ENCODE peak calls at places on chromosome 18, in four cellular contexts. One of them, this sample, is unnamed.

GRCh38 chr18:51753365-51754057 is 556.0 kb upstream of the MEX3C start:
- DNase-seq in breast epithelium: no peak
- DNase-seq in body of pancreas: no peak
- DNase-seq in A549: no peak
- DNase-seq in this sample: no peak

GRCh38 chr18:62637807-62638687 is 77.3 kb upstream of the PHLPP1 start:
- DNase-seq in A549: peak
- DNase-seq in breast epithelium: no peak
- DNase-seq in body of pancreas: peak
- DNase-seq in this sample: no peak

GRCh38 chr18:30634249-30634648 is 408.3 kb downstream of the DSC3 start:
- DNase-seq in A549: no peak
- DNase-seq in breast epithelium: no peak
- DNase-seq in body of pancreas: no peak
- DNase-seq in this sample: no peak

GRCh38 chr18:73461780-73462059 is 593.9 kb upstream of the NETO1 start:
- DNase-seq in breast epithelium: no peak
- DNase-seq in body of pancreas: no peak
- DNase-seq in A549: no peak
- DNase-seq in this sample: no peak

GRCh38 chr18:48735856-48736255 is 197.0 kb downstream of the CTIF start:
- DNase-seq in breast epithelium: no peak
- DNase-seq in A549: no peak
- DNase-seq in body of pancreas: no peak
- DNase-seq in this sample: no peak

GRCh38 chr18:79486356-79487197 is 90.8 kb downstream of the NFATC1 start:
- DNase-seq in A549: no peak
- DNase-seq in breast epithelium: no peak
- DNase-seq in body of pancreas: no peak
- DNase-seq in this sample: no peak

GRCh38 chr18:50030146-50030545 is 164.8 kb downstream of the MYO5B start:
- DNase-seq in A549: no peak
- DNase-seq in breast epithelium: no peak
- DNase-seq in body of pancreas: no peak
- DNase-seq in this sample: no peak

GRCh38 chr18:24185805-24186204 is 46.9 kb downstream of the CABYR start:
- DNase-seq in body of pancreas: no peak
- DNase-seq in breast epithelium: no peak
- DNase-seq in A549: no peak
- DNase-seq in this sample: no peak

GRCh38 chr18:63402246-63403164 is 19.8 kb downstream of the VPS4B start:
- DNase-seq in breast epithelium: no peak
- DNase-seq in body of pancreas: no peak
- DNase-seq in A549: no peak
- DNase-seq in this sample: no peak

GRCh38 chr18:44915661-44916060 is 235.0 kb downstream of the SETBP1 start:
- DNase-seq in breast epithelium: no peak
- DNase-seq in body of pancreas: no peak
- DNase-seq in A549: no peak
- DNase-seq in this sample: no peak

GRCh38 chr18:71673954-71674353 is 870.2 kb downstream of the CBLN2 start:
- DNase-seq in breast epithelium: no peak
- DNase-seq in body of pancreas: no peak
- DNase-seq in A549: no peak
- DNase-seq in this sample: no peak

GRCh38 chr18:75811156-75811555 is 383.7 kb upstream of the SMIM21 start:
- DNase-seq in A549: no peak
- DNase-seq in breast epithelium: no peak
- DNase-seq in body of pancreas: no peak
- DNase-seq in this sample: no peak

GRCh38 chr18:32530947-32531651 is 60.4 kb upstream of the GAREM1 start:
- DNase-seq in body of pancreas: no peak
- DNase-seq in breast epithelium: no peak
- DNase-seq in A549: peak
- DNase-seq in this sample: peak

GRCh38 chr18:50879302-50880107 is 587 bp downstream of the ME2 start:
- DNase-seq in A549: peak
- DNase-seq in breast epithelium: no peak
- DNase-seq in body of pancreas: peak
- DNase-seq in this sample: peak

GRCh38 chr18:62505669-62506494 is 16.9 kb upstream of the ZCCHC2 start:
- DNase-seq in A549: no peak
- DNase-seq in breast epithelium: no peak
- DNase-seq in body of pancreas: no peak
- DNase-seq in this sample: no peak

GRCh38 chr18:60047556-60047955 is 147.8 kb downstream of the PMAIP1 start:
- DNase-seq in A549: no peak
- DNase-seq in breast epithelium: no peak
- DNase-seq in body of pancreas: no peak
- DNase-seq in this sample: no peak

GRCh38 chr18:56393870-56394269 is 244.5 kb downstream of the TXNL1 start:
- DNase-seq in breast epithelium: no peak
- DNase-seq in body of pancreas: no peak
- DNase-seq in A549: no peak
- DNase-seq in this sample: no peak

GRCh38 chr18:6557470-6558245 is 142.9 kb upstream of the L3MBTL4 start:
- DNase-seq in body of pancreas: no peak
- DNase-seq in breast epithelium: no peak
- DNase-seq in A549: no peak
- DNase-seq in this sample: no peak

GRCh38 chr18:29218101-29218500 is 1041.2 kb upstream of the CDH2 start:
- DNase-seq in A549: no peak
- DNase-seq in breast epithelium: no peak
- DNase-seq in body of pancreas: no peak
- DNase-seq in this sample: no peak

GRCh38 chr18:44130365-44130942 is 550.2 kb upstream of the SETBP1 start:
- DNase-seq in body of pancreas: peak
- DNase-seq in breast epithelium: no peak
- DNase-seq in A549: peak
- DNase-seq in this sample: peak

GRCh38 chr18:42105382-42105781 is 150.3 kb downstream of the PIK3C3 start:
- DNase-seq in body of pancreas: no peak
- DNase-seq in breast epithelium: no peak
- DNase-seq in A549: no peak
- DNase-seq in this sample: no peak

GRCh38 chr18:80023173-80023572 is 11.1 kb upstream of the RBFA start:
- DNase-seq in A549: peak
- DNase-seq in body of pancreas: no peak
- DNase-seq in breast epithelium: no peak
- DNase-seq in this sample: no peak

GRCh38 chr18:26543368-26543767 is 5.0 kb downstream of the KCTD1 start:
- DNase-seq in breast epithelium: no peak
- DNase-seq in A549: no peak
- DNase-seq in body of pancreas: peak
- DNase-seq in this sample: no peak

GRCh38 chr18:47149457-47150028 is 757 bp downstream of the HDHD2 start:
- DNase-seq in breast epithelium: no peak
- DNase-seq in body of pancreas: no peak
- DNase-seq in A549: peak
- DNase-seq in this sample: no peak

GRCh38 chr18:9647496-9648323 is 33.4 kb upstream of the PPP4R1 start:
- DNase-seq in body of pancreas: no peak
- DNase-seq in A549: peak
- DNase-seq in breast epithelium: no peak
- DNase-seq in this sample: no peak
- H3K27ac ChIP-seq in body of pancreas: no peak
- H3K27ac ChIP-seq in A549: peak
- H3K27ac ChIP-seq in breast epithelium: no peak
- H3K27ac ChIP-seq in this sample: no peak

GRCh38 chr18:35041752-35042379 is 653 bp downstream of the MAPRE2 start:
- DNase-seq in A549: no peak
- DNase-seq in breast epithelium: no peak
- DNase-seq in body of pancreas: no peak
- DNase-seq in this sample: no peak

GRCh38 chr18:35040638-35040987 is 600 bp upstream of the MAPRE2 start:
- DNase-seq in breast epithelium: no peak
- DNase-seq in body of pancreas: no peak
- DNase-seq in A549: no peak
- DNase-seq in this sample: no peak

GRCh38 chr18:35043207-35043606 is 2.0 kb downstream of the MAPRE2 start:
- DNase-seq in breast epithelium: no peak
- DNase-seq in A549: no peak
- DNase-seq in body of pancreas: no peak
- DNase-seq in this sample: no peak

GRCh38 chr18:35040988-35041751 is at the start of gene MAPRE2:
- DNase-seq in breast epithelium: peak
- DNase-seq in A549: peak
- DNase-seq in body of pancreas: peak
- DNase-seq in this sample: peak

GRCh38 chr18:35042389-35043066 is 1.3 kb downstream of the MAPRE2 start:
- DNase-seq in body of pancreas: no peak
- DNase-seq in breast epithelium: no peak
- DNase-seq in A549: no peak
- DNase-seq in this sample: no peak
- TF ChIP-seq POLR2A in body of pancreas: no peak
- TF ChIP-seq POLR2A in breast epithelium: no peak
- TF ChIP-seq POLR2A in A549: no peak
- TF ChIP-seq POLR2A in this sample: no peak

GRCh38 chr18:25463726-25464125 is 111.8 kb upstream of the ZNF521 start:
- DNase-seq in body of pancreas: no peak
- DNase-seq in A549: no peak
- DNase-seq in breast epithelium: no peak
- DNase-seq in this sample: no peak
- H3K27ac ChIP-seq in body of pancreas: no peak
- H3K27ac ChIP-seq in A549: no peak
- H3K27ac ChIP-seq in breast epithelium: no peak
- H3K27ac ChIP-seq in this sample: no peak

DNA sequence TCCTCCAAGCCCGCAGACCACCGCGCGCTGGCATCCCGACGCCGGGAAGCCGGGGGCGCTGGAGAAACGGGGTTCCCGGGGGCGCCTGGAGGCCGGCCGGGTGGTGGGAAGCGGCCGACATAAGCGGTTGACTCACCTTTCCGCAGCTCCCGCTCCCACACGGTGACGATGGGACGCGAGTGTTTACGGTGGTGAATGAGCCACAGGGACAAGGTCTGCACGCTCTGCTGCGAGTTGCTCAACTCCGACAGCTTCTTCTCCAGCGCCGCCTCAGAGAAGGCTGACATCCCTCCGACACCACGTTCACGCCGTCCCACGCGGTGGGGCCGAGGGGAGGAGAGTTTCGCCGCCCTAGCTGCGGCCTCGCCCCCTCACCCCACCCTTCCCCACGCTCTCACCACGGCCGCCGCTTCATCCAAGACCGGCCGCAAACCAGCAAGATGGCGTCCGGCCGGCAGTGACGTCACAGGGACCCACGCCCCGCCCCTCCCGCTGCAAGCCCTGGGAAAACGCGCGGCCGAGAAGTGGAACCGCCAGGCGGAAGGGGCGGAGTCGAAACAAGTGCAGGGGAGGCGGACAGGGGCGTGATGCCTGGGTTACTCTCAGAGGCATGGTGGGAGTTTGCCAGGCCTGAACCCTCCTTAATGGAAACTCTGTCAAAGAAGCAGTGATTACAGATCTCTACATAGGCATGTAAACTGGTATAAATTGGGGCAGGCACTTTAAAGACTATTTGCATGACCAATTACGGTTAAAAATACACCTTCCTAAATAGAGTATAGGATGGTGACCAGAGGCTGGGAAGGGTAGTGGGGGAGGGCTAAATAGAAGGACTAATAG is at the start of gene RPRD1A:
- DNase-seq in A549: peak
- DNase-seq in breast epithelium: peak
- DNase-seq in body of pancreas: peak
- DNase-seq in this sample: peak
- TF ChIP-seq POLR2A in A549: peak
- TF ChIP-seq POLR2A in breast epithelium: peak
- TF ChIP-seq POLR2A in body of pancreas: peak
- TF ChIP-seq POLR2A in this sample: peak

DNA sequence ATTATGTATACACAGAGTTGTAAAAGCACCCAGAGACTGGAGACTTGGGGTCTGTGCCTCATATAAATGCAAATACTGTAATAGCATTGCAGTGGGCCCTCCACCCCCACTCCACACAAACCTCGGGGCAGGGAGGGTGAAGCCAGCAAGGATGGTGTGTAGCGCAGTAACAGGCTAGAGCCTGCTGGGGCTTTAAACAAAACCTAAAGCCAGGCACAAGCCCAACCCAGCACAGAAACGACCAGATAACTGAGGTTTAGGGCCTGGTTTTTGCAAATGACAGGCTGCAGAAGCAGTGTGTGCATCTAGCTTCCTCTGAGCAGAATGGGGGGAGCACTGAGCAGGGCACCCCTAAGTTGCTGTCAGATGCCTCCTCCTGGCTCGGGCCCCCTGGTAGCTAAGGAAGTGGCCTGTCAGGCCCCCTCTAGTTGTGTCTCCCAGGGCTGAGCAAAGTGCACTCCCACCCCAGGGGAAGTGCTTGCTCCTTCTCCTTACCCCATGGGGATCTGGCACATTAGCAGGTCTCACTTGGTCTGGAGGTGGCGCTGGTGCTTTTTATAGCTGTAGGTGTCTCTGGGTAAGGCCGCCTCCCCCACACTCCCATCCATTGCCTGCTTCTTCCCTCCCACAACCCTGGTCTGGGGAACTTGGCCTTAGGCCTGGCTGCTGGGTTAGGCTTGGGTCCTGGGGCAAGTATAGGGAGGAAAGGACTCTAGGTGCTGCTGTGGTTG is 135.1 kb downstream of the CELF4 start:
- DNase-seq in body of pancreas: no peak
- DNase-seq in breast epithelium: no peak
- DNase-seq in A549: peak
- DNase-seq in this sample: no peak
- H3K27ac ChIP-seq in body of pancreas: no peak
- H3K27ac ChIP-seq in breast epithelium: no peak
- H3K27ac ChIP-seq in A549: no peak
- H3K27ac ChIP-seq in this sample: no peak

DNA sequence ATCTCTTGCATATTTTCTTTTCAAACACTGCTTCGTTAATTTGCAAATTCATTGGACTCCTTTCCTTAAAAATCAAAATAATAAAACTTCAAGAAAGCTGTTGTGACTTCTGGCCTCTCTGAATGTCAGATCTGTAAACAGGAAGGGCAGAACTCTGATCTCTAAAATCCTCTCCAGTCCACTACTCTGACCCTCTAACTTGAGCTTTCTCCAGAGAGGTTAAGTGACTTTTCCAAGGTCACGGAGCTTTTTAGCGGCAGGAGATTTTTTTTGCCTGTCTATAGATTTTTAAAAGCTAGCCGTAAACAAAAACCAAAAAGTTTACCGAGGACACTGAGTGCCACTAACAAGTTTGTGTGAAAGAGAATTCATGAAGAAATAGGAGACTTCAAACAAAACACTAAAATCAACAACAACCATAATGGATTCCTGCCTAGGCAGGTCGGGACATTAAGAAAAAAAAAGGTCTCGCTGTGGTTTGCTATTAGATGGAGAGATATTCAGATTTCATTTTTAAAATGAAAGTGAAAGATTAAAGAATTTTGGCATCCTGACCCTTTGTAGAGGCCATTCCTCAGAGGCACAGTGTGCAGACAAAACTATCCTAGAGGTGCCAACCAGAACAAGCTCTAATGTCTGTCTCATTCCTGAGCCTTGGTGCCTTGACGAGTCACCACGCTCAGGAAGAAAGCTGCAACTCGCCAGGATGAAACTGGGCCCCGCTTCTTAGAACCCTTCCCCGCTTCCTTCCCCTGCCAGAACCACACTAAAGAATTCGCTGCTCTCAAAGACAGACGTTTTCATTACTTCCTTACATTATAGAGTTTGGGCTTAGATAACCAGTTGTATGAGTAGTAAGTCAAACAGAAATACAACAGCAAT is 155.8 kb downstream of the TGIF1 start:
- DNase-seq in A549: no peak
- DNase-seq in body of pancreas: no peak
- DNase-seq in breast epithelium: no peak
- DNase-seq in this sample: no peak
- TF ChIP-seq POLR2A in A549: no peak
- TF ChIP-seq POLR2A in body of pancreas: no peak
- TF ChIP-seq POLR2A in breast epithelium: no peak
- TF ChIP-seq POLR2A in this sample: no peak

This sample was measured in prostate gland.